ENCODE peak calls at places on chromosomes 5 and 9, in four cellular contexts. N, X, U and Z are unnamed samples.

GRCh38 chr9:114278881-114279570 is 43.9 kb upstream of the ORM1 start:
- DNase-seq in N (peak), X (peak), U (no peak), Z (peak)

GRCh38 chr5:1651250-1651649 is 127.5 kb upstream of the LPCAT1 start:
- DNase-seq in N (no peak), X (no peak), U (no peak), Z (no peak)

GRCh38 chr5:132761321-132762240 is 14.4 kb downstream of the CCNI2 start:
- DNase-seq in N (no peak), X (no peak), U (peak), Z (no peak)

GRCh38 chr9:135329571-135330306 is 149.8 kb upstream of the PPP1R26 start:
- DNase-seq in N (no peak), X (no peak), U (peak), Z (no peak)

GRCh38 chr9:93084471-93084881 is 11.5 kb upstream of the CARD19 start:
- DNase-seq in N (no peak), X (no peak), U (peak), Z (no peak)

GRCh38 chr5:174744896-174745295 is 20.5 kb downstream of the MSX2 start:
- DNase-seq in N (no peak), X (no peak), U (no peak), Z (no peak)

GRCh38 chr5:60510663-60511062 is 189.3 kb downstream of the DEPDC1B start:
- DNase-seq in N (no peak), X (no peak), U (no peak), Z (no peak)

GRCh38 chr5:134530375-134531077 is 5.1 kb downstream of the JADE2 start:
- DNase-seq in N (no peak), X (no peak), U (no peak), Z (no peak)